ENCODE peak calls at places on chromosomes 1 and 21, in four cellular contexts. One of them, this sample, is unnamed.

GRCh38 chr1:157691285-157691920 is 9.2 kb downstream of the FCRL3 start:
- DNase-seq in A549: peak
- DNase-seq in HCT116: peak
- DNase-seq in GM12878: no peak
- DNase-seq in this sample: peak

GRCh38 chr1:84688461-84689061 is 1.7 kb downstream of the SSX2IP start:
- DNase-seq in A549: no peak
- DNase-seq in HCT116: no peak
- DNase-seq in GM12878: no peak
- DNase-seq in this sample: no peak

GRCh38 chr21:42187976-42188653 is 30.8 kb upstream of the ABCG1 start:
- DNase-seq in A549: no peak
- DNase-seq in HCT116: no peak
- DNase-seq in GM12878: peak
- DNase-seq in this sample: no peak

GRCh38 chr1:21217812-21218596 is 41.3 kb upstream of the EIF4G3 start:
- DNase-seq in A549: peak
- DNase-seq in HCT116: no peak
- DNase-seq in GM12878: no peak
- DNase-seq in this sample: peak

GRCh38 chr1:45221716-45222115 is 15.3 kb upstream of the ZSWIM5 start:
- DNase-seq in A549: no peak
- DNase-seq in HCT116: no peak
- DNase-seq in GM12878: no peak
- DNase-seq in this sample: no peak

GRCh38 chr1:218366322-218367052 is 21.4 kb downstream of the TGFB2 start:
- DNase-seq in A549: peak
- DNase-seq in HCT116: no peak
- DNase-seq in GM12878: no peak
- DNase-seq in this sample: peak

GRCh38 chr1:22031214-22031962 is 21.1 kb upstream of the CDC42 start:
- DNase-seq in A549: no peak
- DNase-seq in HCT116: no peak
- DNase-seq in GM12878: no peak
- DNase-seq in this sample: no peak

GRCh38 chr1:170734412-170735175 is 70.7 kb downstream of the PRRX1 start:
- DNase-seq in A549: no peak
- DNase-seq in HCT116: no peak
- DNase-seq in GM12878: no peak
- DNase-seq in this sample: peak

DNA sequence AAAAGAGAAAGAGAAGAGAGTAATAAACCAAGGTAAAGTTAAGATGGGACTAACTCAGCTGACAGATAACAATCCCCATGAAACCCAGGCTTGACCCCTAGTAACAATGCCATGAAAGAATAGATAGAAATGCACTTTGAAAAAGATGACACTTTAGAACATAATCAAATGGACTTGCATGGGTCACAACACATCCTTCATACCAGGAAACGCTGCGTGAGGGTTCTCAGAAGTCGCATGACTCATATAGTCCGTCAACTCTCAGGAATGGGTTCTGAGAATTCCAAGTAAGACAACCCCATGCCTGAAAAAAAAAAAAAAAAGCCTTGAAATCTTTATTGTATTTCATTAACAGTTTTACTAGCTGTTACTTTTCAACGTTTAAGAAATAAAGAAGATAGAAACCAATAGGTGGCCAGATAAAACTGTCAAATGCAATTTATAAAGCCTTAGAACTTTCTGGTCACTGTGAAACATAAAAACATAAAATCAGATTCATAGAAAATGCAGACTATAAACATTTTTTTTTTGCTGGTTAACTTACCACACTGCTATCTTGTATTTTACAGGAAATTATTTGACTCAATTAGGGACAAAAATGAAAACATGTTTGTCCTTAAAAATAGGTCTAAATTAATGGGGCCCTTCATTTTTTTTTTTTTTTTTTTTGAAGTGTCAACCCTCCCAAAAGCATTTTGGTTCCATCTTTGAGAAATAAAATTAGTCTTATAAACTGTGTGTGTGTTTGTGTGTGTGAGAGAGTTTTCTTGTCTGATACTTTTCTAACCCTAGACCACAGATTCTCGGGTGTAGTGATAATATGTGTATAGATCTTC is 202.1 kb downstream of the NCAM2 start:
- DNase-seq in A549: peak
- DNase-seq in HCT116: no peak
- DNase-seq in GM12878: no peak
- DNase-seq in this sample: peak
- TF ChIP-seq CEBPB in A549: no peak
- TF ChIP-seq CEBPB in HCT116: no peak
- TF ChIP-seq CEBPB in GM12878: no peak
- TF ChIP-seq CEBPB in this sample: no peak

GRCh38 chr1:177983087-177983823 is 13.4 kb upstream of the SEC16B start:
- DNase-seq in A549: no peak
- DNase-seq in HCT116: no peak
- DNase-seq in GM12878: no peak
- DNase-seq in this sample: peak
- TF ChIP-seq CEBPB in A549: no peak
- TF ChIP-seq CEBPB in HCT116: no peak
- TF ChIP-seq CEBPB in GM12878: no peak
- TF ChIP-seq CEBPB in this sample: no peak

GRCh38 chr1:67817319-67817718 is 15.9 kb downstream of the GNG12 start:
- DNase-seq in A549: no peak
- DNase-seq in HCT116: no peak
- DNase-seq in GM12878: no peak
- DNase-seq in this sample: no peak
- TF ChIP-seq CEBPB in A549: no peak
- TF ChIP-seq CEBPB in HCT116: no peak
- TF ChIP-seq CEBPB in GM12878: no peak
- TF ChIP-seq CEBPB in this sample: no peak

DNA sequence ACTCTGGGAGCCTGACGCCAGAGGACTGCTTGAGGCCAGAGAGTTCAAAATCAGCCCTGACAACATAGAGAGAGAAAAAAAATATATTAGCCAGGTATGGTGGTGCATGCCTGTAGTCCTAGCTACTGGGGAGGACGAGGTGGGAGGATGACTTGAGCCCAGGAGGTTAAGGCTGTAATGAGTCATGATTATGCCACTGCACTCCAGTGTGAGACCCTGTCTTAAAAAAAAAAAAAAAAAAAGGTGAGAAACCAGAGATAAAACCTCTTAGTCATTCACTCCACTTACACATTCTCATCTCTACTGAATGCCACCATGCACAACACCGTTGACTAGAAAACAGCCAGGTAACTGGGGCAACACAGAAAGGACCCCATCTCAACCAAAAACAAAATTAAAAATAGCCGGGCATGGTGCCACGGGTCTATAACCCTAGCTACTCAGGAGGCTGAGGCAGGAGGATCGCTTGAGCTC is 178.1 kb downstream of the SLC45A1 start:
- DNase-seq in A549: peak
- DNase-seq in HCT116: peak
- DNase-seq in GM12878: no peak
- DNase-seq in this sample: peak
- TF ChIP-seq CEBPB in A549: no peak
- TF ChIP-seq CEBPB in HCT116: no peak
- TF ChIP-seq CEBPB in GM12878: no peak
- TF ChIP-seq CEBPB in this sample: no peak

GRCh38 chr1:204265665-204266064 is 51.9 kb upstream of the GOLT1A start:
- DNase-seq in A549: no peak
- DNase-seq in HCT116: no peak
- DNase-seq in GM12878: no peak
- DNase-seq in this sample: no peak

GRCh38 chr1:204266504-204267034 is 52.8 kb upstream of the GOLT1A start:
- DNase-seq in A549: peak
- DNase-seq in HCT116: no peak
- DNase-seq in GM12878: no peak
- DNase-seq in this sample: no peak

GRCh38 chr1:204267191-204267601 is 53.4 kb upstream of the GOLT1A start:
- DNase-seq in A549: no peak
- DNase-seq in HCT116: no peak
- DNase-seq in GM12878: no peak
- DNase-seq in this sample: no peak

GRCh38 chr1:204264805-204265204 is 51.0 kb upstream of the GOLT1A start:
- DNase-seq in A549: no peak
- DNase-seq in HCT116: no peak
- DNase-seq in GM12878: no peak
- DNase-seq in this sample: no peak

GRCh38 chr1:204268101-204268500 is 54.3 kb upstream of the GOLT1A start:
- DNase-seq in A549: no peak
- DNase-seq in HCT116: no peak
- DNase-seq in GM12878: no peak
- DNase-seq in this sample: no peak
- TF ChIP-seq CEBPB in A549: no peak
- TF ChIP-seq CEBPB in HCT116: no peak
- TF ChIP-seq CEBPB in GM12878: no peak
- TF ChIP-seq CEBPB in this sample: no peak

DNA sequence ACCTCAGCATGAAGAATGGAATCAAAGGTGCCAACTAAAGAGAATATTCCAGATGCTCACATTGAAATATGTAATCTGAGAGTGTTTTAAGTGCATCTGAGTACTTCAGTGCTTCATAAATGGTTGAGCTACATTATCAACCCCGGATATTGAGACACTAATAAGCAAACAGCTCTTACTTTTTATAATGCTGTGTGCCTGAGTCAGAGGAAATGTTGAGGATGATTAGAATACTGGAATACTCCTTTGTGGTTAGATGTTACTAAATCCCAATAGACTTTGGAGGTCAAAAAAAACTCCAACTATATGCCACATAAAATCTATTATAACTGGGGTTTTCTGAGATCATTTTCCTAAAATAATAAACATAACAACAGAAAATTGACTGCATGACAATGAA is 12.5 kb upstream of the KCNA3 start:
- DNase-seq in A549: no peak
- DNase-seq in HCT116: no peak
- DNase-seq in GM12878: no peak
- DNase-seq in this sample: peak
- TF ChIP-seq CEBPB in A549: no peak
- TF ChIP-seq CEBPB in HCT116: no peak
- TF ChIP-seq CEBPB in GM12878: no peak
- TF ChIP-seq CEBPB in this sample: no peak

GRCh38 chr21:37276377-37276776 is 9.2 kb upstream of the VPS26C start:
- DNase-seq in A549: no peak
- DNase-seq in HCT116: no peak
- DNase-seq in GM12878: no peak
- DNase-seq in this sample: no peak

GRCh38 chr21:37281579-37281978 is 14.4 kb upstream of the VPS26C start:
- DNase-seq in A549: no peak
- DNase-seq in HCT116: no peak
- DNase-seq in GM12878: no peak
- DNase-seq in this sample: no peak

GRCh38 chr21:37278199-37278598 is 11.1 kb upstream of the VPS26C start:
- DNase-seq in A549: no peak
- DNase-seq in HCT116: no peak
- DNase-seq in GM12878: no peak
- DNase-seq in this sample: no peak

GRCh38 chr21:37281993-37282392 is 14.9 kb upstream of the VPS26C start:
- DNase-seq in A549: no peak
- DNase-seq in HCT116: no peak
- DNase-seq in GM12878: no peak
- DNase-seq in this sample: no peak
- TF ChIP-seq CEBPB in A549: no peak
- TF ChIP-seq CEBPB in HCT116: no peak
- TF ChIP-seq CEBPB in GM12878: no peak
- TF ChIP-seq CEBPB in this sample: no peak